ENCODE peak calls at places on chromosomes 6 and 20, in seven cellular contexts. G is pancreas; D is adrenal gland; Z is suprapubic skin; X is CD8-positive, alpha-beta T cell; Q is right lobe of liver; E is Panc1. K is an unnamed sample.

GRCh38 chr6:22222469-22222868 is 74.4 kb downstream of the PRL start:
- DNase-seq in G (no peak), D (no peak), Z (no peak), X (no peak), Q (no peak), E (no peak), K (no peak)

GRCh38 chr20:5402903-5403531 is 86.3 kb upstream of the PROKR2 start:
- DNase-seq in G (no peak), D (no peak), Z (no peak), X (no peak), Q (no peak), E (peak; percentile 24), K (no peak)

GRCh38 chr20:59006864-59007757 is at the start of gene CTSZ:
- DNase-seq in G (peak; percentile 71), D (no peak), Z (no peak), X (peak; percentile 69), Q (peak; percentile 91), E (no peak), K (no peak)

GRCh38 chr6:47922391-47922790 is 140.6 kb downstream of the OPN5 start:
- DNase-seq in G (no peak), D (no peak), Z (no peak), X (no peak), Q (no peak), E (no peak), K (no peak)

GRCh38 chr6:108134213-108134973 is 31.4 kb upstream of the NR2E1 start:
- DNase-seq in G (no peak), D (no peak), Z (no peak), X (no peak), Q (no peak), E (no peak), K (no peak)

GRCh38 chr20:47778398-47779354 is 6.6 kb downstream of the SULF2 start:
- DNase-seq in G (no peak), D (no peak), Z (no peak), X (no peak), Q (no peak), E (no peak), K (no peak)

GRCh38 chr6:117613920-117614535 is 11.7 kb upstream of the GOPC start:
- DNase-seq in G (no peak), D (no peak), Z (no peak), X (no peak), Q (no peak), E (no peak), K (no peak)

GRCh38 chr6:111543913-111544435 is 61.0 kb upstream of the REV3L start:
- DNase-seq in G (no peak), D (no peak), Z (no peak), X (no peak), Q (no peak), E (no peak), K (no peak)

GRCh38 chr20:62252342-62252966 is 14.1 kb downstream of the OSBPL2 start:
- DNase-seq in G (no peak), D (no peak), Z (no peak), X (no peak), Q (no peak), E (no peak), K (peak; percentile 10)

GRCh38 chr6:4010682-4011081 is 68.3 kb downstream of the FAM217A start:
- DNase-seq in G (no peak), D (no peak), Z (no peak), X (no peak), Q (no peak), E (no peak), K (no peak)

GRCh38 chr6:14276667-14277404 is 159.3 kb downstream of the CD83 start:
- DNase-seq in G (no peak), D (no peak), Z (no peak), X (no peak), Q (no peak), E (no peak), K (no peak)

GRCh38 chr6:85130743-85131142 is 319.1 kb upstream of the NT5E start:
- DNase-seq in G (no peak), D (no peak), Z (no peak), X (no peak), Q (no peak), E (no peak), K (no peak)

GRCh38 chr6:15763364-15763763 is 100.5 kb upstream of the DTNBP1 start:
- DNase-seq in G (no peak), D (no peak), Z (no peak), X (no peak), Q (no peak), E (no peak), K (no peak)

GRCh38 chr6:9233686-9234085 is 798.3 kb upstream of the SLC35B3 start:
- DNase-seq in G (no peak), D (no peak), Z (no peak), X (no peak), Q (no peak), E (no peak), K (no peak)

GRCh38 chr20:32017711-32018251 is 7.5 kb downstream of the CCM2L start:
- DNase-seq in G (peak; percentile 83), D (no peak), Z (no peak), X (peak; percentile 52), Q (no peak), E (no peak), K (no peak)

GRCh38 chr6:158039571-158040050 is 57.9 kb downstream of the SYNJ2 start:
- DNase-seq in G (no peak), D (no peak), Z (no peak), X (no peak), Q (no peak), E (no peak), K (no peak)

GRCh38 chr6:161444966-161445799 is 171.3 kb upstream of the AGPAT4 start:
- DNase-seq in G (no peak), D (no peak), Z (no peak), X (no peak), Q (no peak), E (no peak), K (no peak)

GRCh38 chr6:161446296-161446925 is 172.6 kb upstream of the AGPAT4 start:
- DNase-seq in G (no peak), D (no peak), Z (no peak), X (no peak), Q (no peak), E (no peak), K (no peak)

GRCh38 chr6:161442381-161442858 is 168.6 kb upstream of the AGPAT4 start:
- DNase-seq in G (no peak), D (no peak), Z (no peak), X (no peak), Q (no peak), E (no peak), K (no peak)

GRCh38 chr6:161443868-161444267 is 170.0 kb upstream of the AGPAT4 start:
- DNase-seq in G (no peak), D (no peak), Z (no peak), X (no peak), Q (no peak), E (no peak), K (no peak)

GRCh38 chr6:161444464-161444863 is 170.6 kb upstream of the AGPAT4 start:
- DNase-seq in G (peak; percentile 44), D (peak; percentile 74), Z (no peak), X (no peak), Q (no peak), E (no peak), K (no peak)
- TF ChIP-seq CTCF in G (no peak), D (peak; percentile 19), Z (no peak), X (no peak), Q (no peak), E (no peak), K (peak; percentile 22)

GRCh38 chr20:22560817-22561216 is 23.6 kb downstream of the FOXA2 start:
- DNase-seq in G (no peak), D (no peak), Z (no peak), X (no peak), Q (no peak), E (no peak), K (no peak)
- H3K27me3 ChIP-seq in G (no peaks in the 10 kb centered on the region), D (peaks cover 54% of the 10 kb centered on the region), Z (peaks cover 86% of the 10 kb centered on the region), X (no peaks in the 10 kb centered on the region), Q (no peaks in the 10 kb centered on the region), E (no peaks in the 10 kb centered on the region), K (peaks cover 49% of the 10 kb centered on the region)

DNA sequence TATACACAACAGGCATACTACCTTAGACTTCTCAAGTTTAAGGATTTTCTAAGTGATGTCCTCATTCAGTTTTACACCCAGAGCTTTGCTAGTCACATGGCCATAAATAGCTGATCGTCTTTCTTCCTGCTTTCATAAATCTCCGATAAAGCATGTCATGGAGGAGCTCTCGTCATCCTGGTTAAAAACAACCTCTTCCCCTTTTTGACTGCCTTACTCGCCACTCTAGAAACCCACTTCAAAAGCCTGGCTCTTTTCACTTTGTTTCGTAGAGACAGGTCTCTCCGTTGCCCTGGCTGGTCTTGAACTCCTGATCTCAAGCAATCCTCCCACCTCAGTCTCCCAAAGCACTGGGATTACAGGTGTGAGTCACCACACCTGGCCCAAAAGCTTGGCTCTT is 67.0 kb upstream of the SMIM29 start:
- DNase-seq in G (no peak), D (no peak), Z (no peak), X (no peak), Q (no peak), E (no peak), K (no peak)
- H3K4me3 ChIP-seq in G (no peak overlapping the region), D (no peak overlapping the region), Z (no peak overlapping the region), X (no peak overlapping the region), Q (no peak overlapping the region), E (no peak overlapping the region), K (no peak overlapping the region)

GRCh38 chr20:54214566-54214965 is 6.7 kb downstream of the PFDN4 start:
- DNase-seq in G (no peak), D (no peak), Z (no peak), X (no peak), Q (no peak), E (no peak), K (no peak)
- TF ChIP-seq CTCF in G (no peak), D (no peak), Z (no peak), X (no peak), Q (no peak), E (no peak), K (no peak)